ENCODE peak calls at places on chromosomes 1 and 21, in six cellular contexts. X, N, U, Q, G and M are unnamed samples.

GRCh38 chr21:26572668-26573381 is at the start of gene CYYR1:
- DNase-seq in G (no peak), X (peak; percentile 29), U (peak; percentile 9), N (peak; percentile 22), Q (no peak), M (peak; percentile 85)

GRCh38 chr21:42313501-42313969 is 1.7 kb downstream of the TFF3 start:
- DNase-seq in N (no peak), Q (peak; percentile 87), X (no peak), G (no peak), U (no peak), M (no peak)

GRCh38 chr1:25031966-25032667 is 102.0 kb upstream of the RUNX3 start:
- DNase-seq in N (peak; percentile 47), Q (no peak), U (peak; percentile 50), G (no peak), X (peak; percentile 42), M (no peak)

GRCh38 chr21:33125981-33126380 is 56.0 kb downstream of the OLIG1 start:
- DNase-seq in Q (no peak), U (no peak), X (no peak), G (no peak), N (no peak), M (no peak)

GRCh38 chr1:3590145-3590768 is 21.1 kb downstream of the MEGF6 start:
- DNase-seq in X (no peak), Q (no peak), U (no peak), N (no peak), G (no peak), M (no peak)

GRCh38 chr1:95431216-95431615 is 197.2 kb downstream of the RWDD3 start:
- DNase-seq in N (no peak), G (no peak), Q (no peak), X (no peak), U (peak; percentile 7), M (no peak)

GRCh38 chr1:93344886-93345632 is 648 bp upstream of the DR1 start:
- DNase-seq in U (no peak), Q (no peak), N (no peak), G (no peak), X (no peak), M (no peak)

GRCh38 chr1:14745321-14745720 is 146.8 kb downstream of the KAZN start:
- DNase-seq in G (no peak), N (no peak), X (no peak), Q (no peak), U (no peak), M (no peak)

GRCh38 chr1:77288275-77288674 is 6.5 kb downstream of the AK5 start:
- DNase-seq in Q (no peak), N (no peak), G (no peak), X (no peak), U (no peak), M (no peak)

GRCh38 chr1:17920881-17921635 is 165.9 kb downstream of the ACTL8 start:
- DNase-seq in N (no peak), G (no peak), Q (no peak), U (no peak), X (no peak), M (no peak)

GRCh38 chr1:223670458-223671159 is 5.1 kb upstream of the CAPN8 start:
- DNase-seq in U (no peak), Q (peak; percentile 57), X (no peak), N (no peak), G (no peak), M (no peak)

GRCh38 chr1:234216116-234216703 is 157.0 kb upstream of the COA6 start:
- DNase-seq in X (no peak), G (no peak), U (no peak), N (no peak), Q (no peak), M (no peak)

GRCh38 chr1:217343907-217344306 is 287.0 kb downstream of the GPATCH2 start:
- DNase-seq in N (no peak), G (no peak), X (no peak), Q (no peak), U (no peak), M (no peak)

GRCh38 chr1:82034812-82035211 is 234.1 kb downstream of the ADGRL2 start:
- DNase-seq in G (no peak), X (no peak), N (no peak), U (no peak), Q (no peak), M (no peak)

GRCh38 chr1:5504364-5504740 is 487.9 kb downstream of the NPHP4 start:
- DNase-seq in N (no peak), Q (no peak), U (no peak), G (no peak), X (no peak), M (no peak)

GRCh38 chr1:41046347-41046775 is 24.8 kb upstream of the SLFNL1 start:
- DNase-seq in G (no peak), U (no peak), X (no peak), N (no peak), Q (peak; percentile 68), M (peak; percentile 73)

GRCh38 chr1:34918609-34919561 is 10.6 kb downstream of the DLGAP3 start:
- DNase-seq in X (no peak), Q (no peak), U (no peak), G (no peak), N (no peak), M (peak; percentile 76)

GRCh38 chr21:42614391-42614790 is 39.0 kb upstream of the PDE9A start:
- DNase-seq in X (no peak), N (no peak), G (no peak), Q (no peak), U (no peak), M (no peak)

GRCh38 chr1:153977250-153978240 is at the start of gene JTB:
- DNase-seq in X (peak; percentile 90), U (peak; percentile 83), Q (peak; percentile 94), G (peak; percentile 74), N (peak; percentile 91), M (peak; percentile 91)

GRCh38 chr1:151935154-151935553 is 25.8 kb upstream of the THEM4 start:
- DNase-seq in U (no peak), G (no peak), Q (no peak), X (no peak), N (no peak), M (no peak)

DNA sequence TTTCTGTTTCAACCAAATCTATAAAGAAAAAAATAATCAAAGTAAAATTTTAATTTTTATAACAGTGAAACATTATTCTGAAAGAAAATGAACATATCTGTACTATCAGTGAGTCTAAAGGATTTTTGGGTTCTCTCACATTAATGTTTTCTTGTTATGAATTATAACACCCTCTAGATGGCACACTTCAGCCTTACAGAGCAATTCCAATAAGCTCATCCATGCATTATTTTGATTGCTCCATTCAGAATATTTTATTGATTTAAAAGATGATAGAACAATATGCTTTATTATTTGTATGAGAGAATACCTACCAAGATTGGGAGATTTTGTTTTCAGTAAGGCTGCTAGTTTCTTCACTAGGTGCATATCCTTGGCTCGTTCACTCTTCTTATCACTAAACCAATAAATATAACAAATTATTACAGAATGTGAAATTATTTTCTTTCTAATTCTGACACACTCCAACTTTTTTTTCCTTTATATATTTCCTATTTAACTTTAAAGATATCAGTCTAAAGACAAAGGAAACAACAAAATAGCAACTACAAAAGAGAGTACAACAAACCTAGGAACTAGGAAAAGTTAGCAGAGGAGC is 82.4 kb downstream of the RAB3GAP2 start:
- DNase-seq in N (no peak), U (peak; percentile 53), X (no peak), Q (no peak), G (no peak), M (no peak)
- TF ChIP-seq CTCF in N (peak; percentile 48), U (peak; percentile 59), X (peak; percentile 55), Q (no peak), G (no peak), M (peak; percentile 67)

DNA sequence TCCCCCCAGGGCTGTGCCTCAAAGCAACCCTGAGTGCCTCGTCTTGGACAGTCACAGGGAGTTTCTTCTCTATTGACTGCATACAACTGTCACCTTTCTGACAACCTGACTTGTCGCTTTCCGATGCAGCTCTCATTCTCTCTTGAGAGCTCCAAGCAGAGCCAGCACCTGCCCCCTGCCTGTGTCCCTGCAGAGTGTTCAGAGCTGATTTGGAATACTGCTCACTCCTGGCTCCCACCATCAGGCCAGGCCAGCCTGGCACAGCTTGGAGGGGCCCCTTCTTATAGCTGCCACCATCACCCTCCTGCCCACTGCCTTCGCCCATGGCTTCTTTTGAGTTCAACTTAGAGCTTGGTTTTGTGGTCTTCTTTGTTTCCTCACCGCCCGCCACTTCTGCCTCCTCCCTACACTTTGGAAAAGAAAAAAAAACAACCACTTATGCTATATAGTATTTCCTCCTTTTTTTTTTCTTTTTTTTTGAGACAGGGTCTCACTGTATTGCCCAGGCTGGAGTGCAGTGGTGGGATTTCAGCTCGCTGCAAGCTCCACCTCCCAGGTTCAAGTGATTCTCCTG is 12.3 kb downstream of the NCF2 start:
- DNase-seq in X (no peak), N (no peak), G (no peak), Q (no peak), U (no peak), M (no peak)
- TF ChIP-seq CTCF in X (no peak), N (no peak), G (no peak), Q (no peak), U (no peak), M (no peak)

GRCh38 chr1:1115136-1115829 is 606 bp downstream of the C1orf159 start:
- DNase-seq in G (no peak), Q (peak; percentile 24), N (no peak), X (peak; percentile 16), U (no peak), M (no peak)

GRCh38 chr1:1117469-1117831 is 1.6 kb upstream of the C1orf159 start:
- DNase-seq in G (no peak), X (peak; percentile 13), Q (peak; percentile 27), U (no peak), N (no peak), M (no peak)

GRCh38 chr1:1116701-1117468 is 996 bp upstream of the C1orf159 start:
- DNase-seq in Q (peak; percentile 30), U (peak; percentile 18), N (no peak), X (peak; percentile 21), G (no peak), M (no peak)

GRCh38 chr1:1114431-1114830 is 1.5 kb downstream of the C1orf159 start:
- DNase-seq in N (no peak), U (no peak), G (no peak), X (peak; percentile 12), Q (no peak), M (no peak)

DNA sequence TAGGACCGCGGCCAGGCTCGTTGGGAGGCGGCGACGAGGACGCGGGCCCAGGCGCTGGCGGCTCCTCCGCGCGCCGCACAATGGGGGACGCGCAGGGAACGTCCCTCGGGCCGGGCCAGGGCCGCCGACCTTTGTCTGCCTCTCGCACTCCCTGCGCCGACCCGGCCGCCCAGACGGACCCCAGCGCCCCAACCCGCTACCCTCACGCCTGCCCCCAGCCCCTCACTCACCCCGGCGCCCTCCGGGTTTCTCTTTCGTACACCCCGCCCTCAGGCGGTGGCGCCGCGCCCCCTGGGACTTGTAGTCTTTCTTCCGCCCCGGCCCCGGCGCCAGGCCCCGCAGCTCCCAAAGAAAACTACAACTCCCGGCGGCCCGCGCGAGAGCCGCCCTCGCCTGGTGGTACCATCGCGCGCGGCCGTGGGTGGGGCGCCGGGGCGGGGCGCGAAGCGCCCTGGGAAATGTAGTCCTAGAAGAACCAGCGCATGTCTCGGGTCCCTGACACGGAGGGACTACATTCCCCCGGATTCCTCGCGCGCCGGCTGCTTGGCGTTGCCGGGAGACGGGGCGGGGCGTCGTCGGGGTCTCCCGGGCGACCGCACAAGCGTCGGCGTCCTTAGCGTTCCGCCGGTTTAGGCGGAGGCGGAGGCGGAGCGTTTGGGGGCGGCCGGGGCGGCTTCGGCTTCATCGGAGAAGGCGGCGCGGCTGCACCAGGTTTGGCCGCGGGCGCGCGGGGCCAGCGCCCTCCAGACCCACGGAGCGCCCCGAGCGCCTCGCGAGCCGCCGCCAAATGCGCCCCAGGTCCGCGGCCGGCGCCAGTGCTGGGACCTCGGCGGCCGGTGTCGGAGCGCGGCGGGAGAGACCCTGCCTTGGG is at the start of gene C1orf159:
- DNase-seq in G (peak; percentile 95), X (peak; percentile 99), Q (peak; percentile 99), N (peak; percentile 99), U (peak; percentile 97), M (peak; percentile 100)
- TF ChIP-seq CTCF in G (no peak), X (no peak), Q (no peak), N (no peak), U (no peak), M (no peak)

GRCh38 chr1:220149742-220150141 is 55.8 kb downstream of the IARS2 start:
- DNase-seq in X (no peak), U (no peak), G (no peak), N (no peak), Q (no peak), M (no peak)
- TF ChIP-seq CTCF in X (no peak), U (no peak), G (no peak), N (no peak), Q (no peak), M (no peak)